ENCODE peak calls at places on chromosomes 13 and 19, in four cellular contexts. One of them, this sample, is unnamed. For H3K4me1, the result is how much of the 10 kb centered on the place peaks cover.

GRCh38 chr19:55461974-55462628 is 659 bp upstream of the ISOC2 start:
- DNase-seq in GM12878: no peak
- DNase-seq in K562: peak
- DNase-seq in A549: peak
- DNase-seq in this sample: peak

GRCh38 chr19:54459282-54460229 is 4.0 kb downstream of the LENG9 start:
- DNase-seq in GM12878: no peak
- DNase-seq in K562: no peak
- DNase-seq in A549: no peak
- DNase-seq in this sample: no peak

GRCh38 chr13:56902276-56902675 is 238.4 kb upstream of the PRR20A start:
- DNase-seq in GM12878: no peak
- DNase-seq in K562: no peak
- DNase-seq in A549: no peak
- DNase-seq in this sample: no peak

GRCh38 chr19:38033658-38034150 is 126.7 kb downstream of the SIPA1L3 start:
- DNase-seq in GM12878: peak
- DNase-seq in K562: no peak
- DNase-seq in A549: no peak
- DNase-seq in this sample: no peak

GRCh38 chr13:39600766-39601165 is 2.2 kb downstream of the LHFPL6 start:
- DNase-seq in GM12878: no peak
- DNase-seq in K562: no peak
- DNase-seq in A549: peak
- DNase-seq in this sample: no peak

GRCh38 chr19:49712397-49712859 is 21.5 kb downstream of the CPT1C start:
- DNase-seq in GM12878: no peak
- DNase-seq in K562: peak
- DNase-seq in A549: peak
- DNase-seq in this sample: peak

GRCh38 chr13:35804901-35805300 is 326.3 kb downstream of the DCLK1 start:
- DNase-seq in GM12878: no peak
- DNase-seq in K562: no peak
- DNase-seq in A549: no peak
- DNase-seq in this sample: no peak

GRCh38 chr19:46197314-46198070 is 32.0 kb upstream of the IGFL1 start:
- DNase-seq in GM12878: no peak
- DNase-seq in K562: no peak
- DNase-seq in A549: no peak
- DNase-seq in this sample: no peak

GRCh38 chr19:39845621-39846175 is 481 bp downstream of the FBL start:
- DNase-seq in GM12878: no peak
- DNase-seq in K562: peak
- DNase-seq in A549: no peak
- DNase-seq in this sample: peak

GRCh38 chr13:20191311-20191901 is 1.3 kb downstream of the GJB2 start:
- DNase-seq in GM12878: no peak
- DNase-seq in K562: no peak
- DNase-seq in A549: no peak
- DNase-seq in this sample: no peak

GRCh38 chr13:103188688-103189326 is 122.6 kb upstream of the SLC10A2 start:
- DNase-seq in GM12878: no peak
- DNase-seq in K562: no peak
- DNase-seq in A549: peak
- DNase-seq in this sample: peak

GRCh38 chr13:28488376-28489005 is 6.4 kb downstream of the FLT1 start:
- DNase-seq in GM12878: no peak
- DNase-seq in K562: no peak
- DNase-seq in A549: no peak
- DNase-seq in this sample: no peak

GRCh38 chr13:99086149-99086868 is 108.4 kb upstream of the DOCK9 start:
- DNase-seq in GM12878: no peak
- DNase-seq in K562: peak
- DNase-seq in A549: peak
- DNase-seq in this sample: peak

GRCh38 chr19:1269478-1270167 is 491 bp downstream of the CIRBP start:
- DNase-seq in GM12878: no peak
- DNase-seq in K562: peak
- DNase-seq in A549: peak
- DNase-seq in this sample: peak

GRCh38 chr13:48853381-48854102 is 122.2 kb upstream of the FNDC3A start:
- DNase-seq in GM12878: no peak
- DNase-seq in K562: no peak
- DNase-seq in A549: no peak
- DNase-seq in this sample: no peak

GRCh38 chr13:63184693-63185092 is 1769.0 kb upstream of the PCDH20 start:
- DNase-seq in GM12878: no peak
- DNase-seq in K562: no peak
- DNase-seq in A549: peak
- DNase-seq in this sample: no peak

GRCh38 chr19:12959482-12959881 is 2.5 kb upstream of the GADD45GIP1 start:
- DNase-seq in GM12878: no peak
- DNase-seq in K562: no peak
- DNase-seq in A549: no peak
- DNase-seq in this sample: no peak

GRCh38 chr13:108346376-108346775 is 76.9 kb downstream of the TNFSF13B start:
- DNase-seq in GM12878: no peak
- DNase-seq in K562: no peak
- DNase-seq in A549: no peak
- DNase-seq in this sample: no peak

GRCh38 chr13:114121496-114122466 is 10.6 kb downstream of the RASA3 start:
- DNase-seq in GM12878: no peak
- DNase-seq in K562: no peak
- DNase-seq in A549: no peak
- DNase-seq in this sample: peak

GRCh38 chr19:1651061-1651547 is 1.3 kb downstream of the TCF3 start:
- DNase-seq in GM12878: peak
- DNase-seq in K562: no peak
- DNase-seq in A549: no peak
- DNase-seq in this sample: peak

GRCh38 chr19:6534451-6535093 is 3.7 kb downstream of the TNFSF9 start:
- DNase-seq in GM12878: no peak
- DNase-seq in K562: no peak
- DNase-seq in A549: no peak
- DNase-seq in this sample: no peak

GRCh38 chr13:103283451-103283820 is 217.2 kb upstream of the SLC10A2 start:
- DNase-seq in GM12878: no peak
- DNase-seq in K562: no peak
- DNase-seq in A549: no peak
- DNase-seq in this sample: peak

GRCh38 chr19:32675720-32676185 is at the start of gene RGS9BP:
- DNase-seq in GM12878: no peak
- DNase-seq in K562: peak
- DNase-seq in A549: peak
- DNase-seq in this sample: peak

GRCh38 chr13:32247887-32248286 is 67.3 kb downstream of the ZAR1L start:
- DNase-seq in GM12878: no peak
- DNase-seq in K562: no peak
- DNase-seq in A549: no peak
- DNase-seq in this sample: no peak

GRCh38 chr13:29923554-29924481 is 73.4 kb upstream of the UBL3 start:
- DNase-seq in GM12878: no peak
- DNase-seq in K562: peak
- DNase-seq in A549: peak
- DNase-seq in this sample: peak

GRCh38 chr13:99982021-99982740 is 597 bp downstream of the ZIC2 start:
- DNase-seq in GM12878: no peak
- DNase-seq in K562: peak
- DNase-seq in A549: peak
- DNase-seq in this sample: peak

GRCh38 chr13:48804836-48805601 is 151.3 kb downstream of the CYSLTR2 start:
- DNase-seq in GM12878: no peak
- DNase-seq in K562: no peak
- DNase-seq in A549: no peak
- DNase-seq in this sample: no peak

GRCh38 chr13:32309812-32310706 is 5.1 kb downstream of the ZAR1L start:
- DNase-seq in GM12878: no peak
- DNase-seq in K562: peak
- DNase-seq in A549: peak
- DNase-seq in this sample: peak

GRCh38 chr13:23050126-23050525 is 130.7 kb upstream of the SGCG start:
- DNase-seq in GM12878: no peak
- DNase-seq in K562: no peak
- DNase-seq in A549: no peak
- DNase-seq in this sample: no peak

GRCh38 chr13:23044906-23045305 is 135.9 kb upstream of the SGCG start:
- DNase-seq in GM12878: no peak
- DNase-seq in K562: no peak
- DNase-seq in A549: no peak
- DNase-seq in this sample: no peak
- TF ChIP-seq RCOR1 in GM12878: no peak
- TF ChIP-seq RCOR1 in K562: no peak
- TF ChIP-seq RCOR1 in A549: no peak
- TF ChIP-seq RCOR1 in this sample: no peak

GRCh38 chr19:48588670-48589399 is 17.7 kb upstream of the SPACA4 start:
- DNase-seq in GM12878: no peak
- DNase-seq in K562: peak
- DNase-seq in A549: peak
- DNase-seq in this sample: peak
- TF ChIP-seq MAX in GM12878: no peak
- TF ChIP-seq MAX in K562: peak
- TF ChIP-seq MAX in A549: peak
- TF ChIP-seq MAX in this sample: peak

DNA sequence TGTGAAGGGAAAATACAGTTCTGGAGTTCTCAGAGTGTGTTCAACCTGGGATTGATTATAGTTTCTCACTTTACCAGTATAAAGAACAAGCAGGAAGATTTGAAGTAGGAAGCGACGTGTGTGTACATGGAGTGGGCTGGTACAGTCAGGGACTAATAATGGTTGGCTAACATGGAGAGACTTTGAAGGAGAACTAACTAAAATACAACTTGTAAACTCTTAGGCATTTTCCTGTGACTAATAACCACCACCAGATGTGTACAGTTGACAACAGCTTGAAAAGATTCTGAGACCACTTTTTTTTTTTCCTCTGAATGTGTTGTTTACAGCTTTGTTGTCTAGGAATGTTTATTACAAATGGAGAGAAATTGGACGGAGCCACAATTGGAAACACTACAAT is 58.3 kb downstream of the POSTN start:
- DNase-seq in GM12878: no peak
- DNase-seq in K562: no peak
- DNase-seq in A549: no peak
- DNase-seq in this sample: no peak
- H3K4me1 ChIP-seq in GM12878: under half
- H3K4me1 ChIP-seq in K562: under half
- H3K4me1 ChIP-seq in A549: under half
- H3K4me1 ChIP-seq in this sample: under half

DNA sequence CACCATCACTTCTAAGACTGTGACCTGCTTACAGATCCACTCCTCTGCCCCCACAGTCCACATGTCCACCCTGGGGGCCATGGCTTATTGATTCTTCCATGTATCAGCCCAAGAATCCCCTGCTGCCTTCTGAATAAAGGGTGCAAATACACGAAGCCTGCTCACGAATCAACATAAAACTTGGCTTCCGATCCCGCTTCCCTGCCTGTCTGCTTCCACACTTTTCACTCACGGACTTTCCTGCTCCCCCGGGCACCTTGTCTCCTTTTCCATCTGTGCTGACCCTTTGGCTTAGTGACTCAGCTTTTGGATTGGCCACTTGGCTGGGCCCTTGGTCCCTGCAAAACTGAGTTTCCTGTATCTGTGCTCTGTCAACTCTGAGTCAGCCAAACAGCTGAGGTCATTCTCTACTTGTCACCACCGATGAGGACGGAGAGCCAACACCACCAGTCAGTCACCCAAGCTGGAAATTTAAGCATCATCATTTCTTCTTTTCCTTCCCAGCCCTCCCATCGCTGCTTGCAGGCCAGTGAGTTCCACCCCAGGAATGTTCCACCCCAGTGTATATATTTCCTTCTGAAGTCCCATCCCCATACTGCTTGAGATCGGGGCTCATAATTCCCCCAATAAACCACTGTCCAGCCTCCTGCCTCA is 11.4 kb upstream of the USP12 start:
- DNase-seq in GM12878: no peak
- DNase-seq in K562: peak
- DNase-seq in A549: peak
- DNase-seq in this sample: no peak
- TF ChIP-seq RCOR1 in GM12878: no peak
- TF ChIP-seq RCOR1 in K562: peak
- TF ChIP-seq RCOR1 in A549: no peak
- TF ChIP-seq RCOR1 in this sample: no peak

GRCh38 chr13:77985866-77986636 is 67.4 kb upstream of the EDNRB start:
- DNase-seq in GM12878: no peak
- DNase-seq in K562: no peak
- DNase-seq in A549: no peak
- DNase-seq in this sample: no peak

GRCh38 chr13:77979721-77980377 is 61.2 kb upstream of the EDNRB start:
- DNase-seq in GM12878: no peak
- DNase-seq in K562: no peak
- DNase-seq in A549: no peak
- DNase-seq in this sample: no peak

GRCh38 chr13:77986699-77987098 is 68.1 kb upstream of the EDNRB start:
- DNase-seq in GM12878: no peak
- DNase-seq in K562: no peak
- DNase-seq in A549: no peak
- DNase-seq in this sample: no peak

GRCh38 chr13:77980592-77980991 is 62.0 kb upstream of the EDNRB start:
- DNase-seq in GM12878: no peak
- DNase-seq in K562: no peak
- DNase-seq in A549: peak
- DNase-seq in this sample: no peak

GRCh38 chr13:77981191-77981925 is 62.7 kb upstream of the EDNRB start:
- DNase-seq in GM12878: no peak
- DNase-seq in K562: no peak
- DNase-seq in A549: no peak
- DNase-seq in this sample: no peak
- TF ChIP-seq MAX in GM12878: no peak
- TF ChIP-seq MAX in K562: no peak
- TF ChIP-seq MAX in A549: no peak
- TF ChIP-seq MAX in this sample: no peak

GRCh38 chr13:33543631-33544030 is 258.1 kb upstream of the STARD13 start:
- DNase-seq in GM12878: no peak
- DNase-seq in K562: no peak
- DNase-seq in A549: no peak
- DNase-seq in this sample: no peak

GRCh38 chr13:33543089-33543459 is 257.5 kb upstream of the STARD13 start:
- DNase-seq in GM12878: no peak
- DNase-seq in K562: no peak
- DNase-seq in A549: no peak
- DNase-seq in this sample: no peak

GRCh38 chr13:33545492-33545891 is 259.9 kb upstream of the STARD13 start:
- DNase-seq in GM12878: no peak
- DNase-seq in K562: no peak
- DNase-seq in A549: no peak
- DNase-seq in this sample: no peak

GRCh38 chr13:33542309-33543088 is 256.9 kb upstream of the STARD13 start:
- DNase-seq in GM12878: peak
- DNase-seq in K562: peak
- DNase-seq in A549: peak
- DNase-seq in this sample: peak

DNA sequence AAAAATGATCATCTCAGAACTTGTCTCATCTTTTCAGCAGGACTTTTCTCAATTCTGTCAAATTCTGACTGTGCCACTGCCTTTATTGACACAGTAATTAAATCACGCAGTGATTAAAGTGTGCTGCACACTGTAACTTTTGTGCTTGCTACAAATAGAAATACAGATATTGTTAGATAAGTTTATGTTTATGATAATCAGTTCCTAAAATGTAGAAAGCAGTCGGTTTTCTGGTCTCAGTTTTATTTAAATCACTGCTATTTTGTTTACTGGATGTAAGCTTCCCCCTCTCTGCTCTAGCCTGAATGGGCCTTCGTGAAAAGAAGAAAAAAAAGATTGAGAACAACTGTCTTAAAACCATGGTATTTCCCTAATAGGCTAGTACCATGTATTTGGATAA is 258.8 kb upstream of the STARD13 start:
- DNase-seq in GM12878: no peak
- DNase-seq in K562: no peak
- DNase-seq in A549: no peak
- DNase-seq in this sample: no peak
- H3K4me1 ChIP-seq in GM12878: under half
- H3K4me1 ChIP-seq in K562: under half
- H3K4me1 ChIP-seq in A549: under half
- H3K4me1 ChIP-seq in this sample: under half

This sample was measured in SK-N-SH.